ENCODE peak calls at places on chromosomes 5 and 9, in five cellular contexts. T is dorsolateral prefrontal cortex, S is lower lobe of right lung, G is tibial nerve, X is pancreas. K is an unnamed sample.

GRCh38 chr5:6715271-6715670 is 2.0 kb downstream of the TENT4A start:
- DNase-seq in T (no peak), X (no peak), G (no peak), S (no peak), K (no peak)

GRCh38 chr9:75529463-75529862 is 361.0 kb upstream of the PCSK5 start:
- DNase-seq in S (no peak), T (no peak), X (no peak), G (no peak), K (no peak)

GRCh38 chr5:152607393-152608165 is 202.5 kb upstream of the NMUR2 start:
- DNase-seq in S (no peak), X (no peak), T (no peak), G (no peak), K (no peak)

GRCh38 chr9:105510024-105510423 is 47.9 kb upstream of the FKTN start:
- DNase-seq in S (no peak), X (no peak), G (no peak), T (no peak), K (no peak)

GRCh38 chr5:40410939-40411635 is 268.6 kb upstream of the PTGER4 start:
- DNase-seq in S (no peak), X (no peak), T (no peak), G (peak), K (no peak)

GRCh38 chr9:134415026-134415425 is 88.8 kb downstream of the RXRA start:
- DNase-seq in X (no peak), S (no peak), T (no peak), G (no peak), K (no peak)

GRCh38 chr5:16480144-16480543 is 14.5 kb upstream of the ZNF622 start:
- DNase-seq in X (no peak), S (no peak), G (no peak), T (no peak), K (no peak)

GRCh38 chr5:177369050-177369912 is 11.6 kb downstream of the RGS14 start:
- DNase-seq in S (no peak), X (no peak), G (no peak), T (no peak), K (no peak)

GRCh38 chr9:18692240-18692639 is 218.3 kb downstream of the ADAMTSL1 start:
- DNase-seq in G (no peak), X (no peak), S (no peak), T (no peak), K (no peak)

GRCh38 chr9:17800397-17800796 is 221.5 kb downstream of the SH3GL2 start:
- DNase-seq in X (no peak), T (no peak), G (no peak), S (no peak), K (no peak)

GRCh38 chr5:7422262-7422661 is 26.3 kb downstream of the ADCY2 start:
- DNase-seq in T (no peak), S (no peak), G (no peak), X (no peak), K (no peak)

GRCh38 chr9:101485873-101486692 is 47.6 kb upstream of the RNF20 start:
- DNase-seq in G (no peak), T (peak), X (peak), S (peak), K (peak)

GRCh38 chr5:124162782-124163532 is 583.5 kb downstream of the ZNF608 start:
- DNase-seq in S (no peak), G (no peak), X (peak), T (peak), K (no peak)

GRCh38 chr9:19799784-19800183 is 10.9 kb upstream of the SLC24A2 start:
- DNase-seq in T (no peak), X (no peak), G (no peak), S (no peak), K (no peak)

GRCh38 chr5:2125163-2125900 is 242.6 kb upstream of the IRX4 start:
- DNase-seq in G (no peak), X (no peak), T (no peak), S (no peak), K (no peak)

GRCh38 chr5:178163772-178164735 is 10.4 kb upstream of the NHP2 start:
- DNase-seq in T (peak), X (peak), S (peak), G (peak), K (peak)

GRCh38 chr9:89440951-89441654 is 56.8 kb downstream of the SEMA4D start:
- DNase-seq in S (peak), X (no peak), G (no peak), T (no peak), K (no peak)

GRCh38 chr5:124906339-124907097 is 160.1 kb upstream of the ZNF608 start:
- DNase-seq in G (peak), T (peak), S (no peak), X (peak), K (peak)

GRCh38 chr9:14713187-14713799 is 9.2 kb downstream of the CER1 start:
- DNase-seq in G (no peak), X (no peak), S (no peak), T (no peak), K (no peak)

GRCh38 chr5:107808671-107809137 is 138.0 kb upstream of the EFNA5 start:
- DNase-seq in T (no peak), G (no peak), S (no peak), X (no peak), K (no peak)

GRCh38 chr5:64273276-64273675 is 107.6 kb downstream of the RNF180 start:
- DNase-seq in G (no peak), X (no peak), T (no peak), S (no peak), K (no peak)

GRCh38 chr9:85067792-85068191 is 398.3 kb downstream of the NTRK2 start:
- DNase-seq in X (no peak), S (no peak), T (no peak), G (no peak), K (no peak)

DNA sequence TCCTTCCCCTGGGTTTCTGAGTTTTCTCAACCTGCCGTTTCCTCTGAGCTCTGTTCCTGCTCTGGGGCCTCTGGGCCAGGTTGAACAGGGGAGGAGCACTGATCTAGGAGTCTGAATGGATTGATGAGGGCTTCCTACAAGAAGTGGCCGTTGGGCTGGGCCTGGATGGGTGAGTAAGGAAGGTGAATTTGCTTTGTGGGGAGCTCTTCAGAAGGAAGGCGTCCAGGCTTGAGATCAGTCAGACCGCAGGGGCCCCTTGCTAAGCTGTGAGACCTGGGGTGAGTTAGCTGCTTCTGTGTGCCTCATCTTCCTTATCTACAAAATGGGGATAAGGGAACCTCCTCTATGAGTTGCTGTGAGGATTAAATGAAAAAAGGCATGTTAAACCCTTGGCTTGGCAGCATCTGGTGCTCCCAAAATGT is 1.1 kb upstream of the SYNPO start:
- DNase-seq in X (no peak), T (no peak), G (no peak), S (no peak), K (no peak)
- H3K27ac ChIP-seq in X (peak), T (no peak), G (peak), S (peak), K (no peak)

DNA sequence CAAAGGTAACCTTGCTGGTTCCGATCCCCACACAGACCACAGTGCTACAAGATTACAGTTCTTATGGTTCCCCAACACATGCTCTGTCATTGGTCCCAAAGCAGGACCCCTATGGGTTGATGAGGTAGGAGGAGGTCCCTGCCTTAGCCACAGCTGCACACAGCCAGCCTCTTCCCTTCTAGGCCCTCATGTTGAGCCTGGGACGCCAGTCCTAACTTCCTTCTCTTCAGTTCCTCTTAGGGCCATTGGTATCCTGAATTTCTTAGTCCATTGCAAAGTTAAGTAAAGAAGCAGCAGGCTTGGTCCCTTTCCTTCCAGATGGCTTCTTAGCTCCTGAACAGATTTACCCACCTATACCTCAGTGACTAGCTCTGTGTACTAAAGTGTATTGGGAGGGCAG is 50.1 kb downstream of the PDCD1LG2 start:
- DNase-seq in T (no peak), G (no peak), S (no peak), X (no peak), K (no peak)
- H3K27ac ChIP-seq in T (no peak), G (no peak), S (no peak), X (no peak), K (no peak)

GRCh38 chr9:95015569-95015968 is 289.1 kb downstream of the AOPEP start:
- DNase-seq in S (no peak), X (no peak), T (no peak), G (no peak), K (no peak)
- H3K27ac ChIP-seq in S (no peak), X (no peak), T (no peak), G (peak), K (no peak)

GRCh38 chr9:132864277-132864676 is 13.8 kb downstream of the AK8 start:
- DNase-seq in G (no peak), S (no peak), T (no peak), X (no peak), K (no peak)
- H3K27ac ChIP-seq in G (no peak), S (no peak), T (no peak), X (no peak), K (no peak)

DNA sequence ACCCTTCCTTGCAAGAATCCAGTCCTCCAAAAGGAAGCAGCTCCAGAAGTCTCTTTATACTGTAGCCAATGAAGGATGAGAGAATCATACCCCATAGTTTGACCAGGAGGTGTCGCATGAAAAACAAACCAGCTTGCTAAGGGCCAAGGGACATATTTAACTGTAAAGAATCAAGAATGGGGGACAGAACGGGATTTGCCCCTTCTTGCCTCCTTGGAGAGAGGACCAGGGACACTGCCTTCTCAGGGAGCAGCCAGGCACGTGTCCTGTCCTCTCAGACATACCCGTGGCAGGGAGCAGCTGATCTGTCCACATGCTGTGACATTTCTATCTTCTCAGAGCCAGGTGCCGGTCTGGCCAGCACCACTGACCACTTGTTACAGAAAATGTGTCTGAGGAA is 11.7 kb downstream of the PRUNE2 start:
- DNase-seq in G (no peak), X (no peak), T (no peak), S (no peak), K (peak)
- H3K27ac ChIP-seq in G (peak), X (no peak), T (peak), S (no peak), K (peak)

K was measured in substantia nigra.